ENCODE peak calls at places on chromosomes 1 and 21, in six cellular contexts. K is cardiac muscle cell, O is upper lobe of right lung, W is adrenal gland, Z is left ventricle myocardium inferior, X is Peyer's patch. B is an unnamed sample.

GRCh38 chr1:235822685-235823084 is 44.0 kb downstream of the LYST start:
- DNase-seq in O (no peak), K (no peak), W (no peak), X (no peak), Z (no peak), B (no peak)

GRCh38 chr21:32687946-32688345 is 39.9 kb downstream of the SYNJ1 start:
- DNase-seq in Z (no peak), K (no peak), O (no peak), W (no peak), X (no peak), B (no peak)

GRCh38 chr1:12255918-12256317 is 26.1 kb downstream of the VPS13D start:
- DNase-seq in Z (no peak), X (no peak), K (peak; percentile 21), O (no peak), W (no peak), B (no peak)

GRCh38 chr1:225482489-225482950 is 54.7 kb upstream of the LBR start:
- DNase-seq in O (peak; percentile 30), X (peak; percentile 14), Z (no peak), W (no peak), K (peak; percentile 72), B (no peak)

GRCh38 chr1:246726881-246727280 is 2.7 kb downstream of the SCCPDH start:
- DNase-seq in W (no peak), Z (no peak), O (no peak), K (no peak), X (no peak), B (no peak)

GRCh38 chr1:11787804-11788436 is 17.8 kb downstream of the MTHFR start:
- DNase-seq in Z (no peak), W (peak; percentile 29), K (no peak), X (no peak), O (no peak), B (peak; percentile 75)

GRCh38 chr1:200658037-200658808 is 11.5 kb downstream of the DDX59 start:
- DNase-seq in Z (no peak), K (no peak), W (no peak), O (no peak), X (no peak), B (no peak)

GRCh38 chr1:6003568-6004411 is 11.6 kb upstream of the NPHP4 start:
- DNase-seq in X (no peak), Z (peak; percentile 7), K (no peak), O (no peak), W (no peak), B (peak; percentile 19)

GRCh38 chr1:184789899-184790298 is 35.2 kb upstream of the EDEM3 start:
- DNase-seq in X (no peak), O (no peak), Z (no peak), K (no peak), W (no peak), B (no peak)

GRCh38 chr21:41479686-41480085 is 28.3 kb downstream of the TMPRSS2 start:
- DNase-seq in W (no peak), K (no peak), O (no peak), Z (no peak), X (no peak), B (no peak)

GRCh38 chr1:211965108-211965805 is 70.1 kb downstream of the INTS7 start:
- DNase-seq in W (no peak), O (no peak), X (no peak), K (no peak), Z (no peak), B (no peak)

GRCh38 chr1:242245255-242245654 is 246.4 kb upstream of the MAP1LC3C start:
- DNase-seq in X (no peak), O (no peak), Z (no peak), K (no peak), W (no peak), B (no peak)

GRCh38 chr1:62516600-62516999 is 79.8 kb downstream of the USP1 start:
- DNase-seq in W (no peak), K (no peak), Z (no peak), O (no peak), X (no peak), B (no peak)

GRCh38 chr21:15564907-15565306 is 164.9 kb upstream of the USP25 start:
- DNase-seq in Z (no peak), W (no peak), O (no peak), K (peak; percentile 15), X (no peak), B (no peak)

GRCh38 chr21:42614811-42615342 is 38.5 kb upstream of the PDE9A start:
- DNase-seq in O (peak; percentile 81), Z (no peak), W (no peak), X (no peak), K (no peak), B (peak; percentile 53)

GRCh38 chr21:42474043-42474831 is 21.8 kb downstream of the RSPH1 start:
- DNase-seq in K (peak; percentile 14), X (peak; percentile 25), O (peak; percentile 79), Z (no peak), W (no peak), B (no peak)

GRCh38 chr1:181643631-181644030 is 160.3 kb downstream of the CACNA1E start:
- DNase-seq in K (no peak), W (no peak), Z (no peak), X (no peak), O (no peak), B (no peak)

GRCh38 chr1:205313681-205314308 is 7.8 kb downstream of the NUAK2 start:
- DNase-seq in O (peak; percentile 74), W (peak; percentile 42), X (peak; percentile 67), K (peak; percentile 81), Z (peak; percentile 48), B (peak; percentile 75)

GRCh38 chr1:172941456-172941855 is 109.3 kb downstream of the TNFSF18 start:
- DNase-seq in O (no peak), X (no peak), W (no peak), Z (no peak), K (no peak), B (no peak)

GRCh38 chr1:220631238-220631842 is 58.8 kb upstream of the C1orf115 start:
- DNase-seq in X (no peak), K (peak; percentile 4), W (no peak), Z (no peak), O (no peak), B (no peak)

GRCh38 chr1:45510036-45510971 is 10.2 kb downstream of the MMACHC start:
- DNase-seq in K (no peak), W (no peak), Z (no peak), O (no peak), X (no peak), B (no peak)

GRCh38 chr1:204377800-204378608 is 18.3 kb upstream of the PLEKHA6 start:
- DNase-seq in W (no peak), O (peak; percentile 81), K (no peak), X (peak; percentile 26), Z (peak; percentile 19), B (peak; percentile 89)

GRCh38 chr1:19163261-19163660 is 46.8 kb downstream of the UBR4 start:
- DNase-seq in X (no peak), Z (no peak), O (no peak), K (peak; percentile 69), W (no peak), B (no peak)

GRCh38 chr1:8822383-8823294 is 5.2 kb upstream of the RERE start:
- DNase-seq in K (peak; percentile 90), X (no peak), O (no peak), Z (no peak), W (no peak), B (no peak)

GRCh38 chr1:5993553-5994510 is 1.6 kb upstream of the NPHP4 start:
- DNase-seq in W (no peak), X (peak; percentile 28), O (peak; percentile 63), K (no peak), Z (peak; percentile 12), B (no peak)

GRCh38 chr1:1437904-1438376 is 2.5 kb downstream of the VWA1 start:
- DNase-seq in W (no peak), X (no peak), O (peak; percentile 82), Z (no peak), K (no peak), B (peak; percentile 64)

GRCh38 chr1:1435911-1436633 is 582 bp downstream of the VWA1 start:
- DNase-seq in K (no peak), Z (no peak), O (no peak), X (no peak), W (peak; percentile 28), B (peak; percentile 73)

GRCh38 chr1:1435094-1435903 is at the start of gene VWA1:
- DNase-seq in W (peak; percentile 70), O (peak; percentile 87), K (peak; percentile 80), Z (peak; percentile 79), X (peak; percentile 45), B (peak; percentile 91)

GRCh38 chr1:1437033-1437903 is 1.8 kb downstream of the VWA1 start:
- DNase-seq in K (no peak), X (no peak), Z (no peak), W (no peak), O (no peak), B (peak; percentile 76)

DNA sequence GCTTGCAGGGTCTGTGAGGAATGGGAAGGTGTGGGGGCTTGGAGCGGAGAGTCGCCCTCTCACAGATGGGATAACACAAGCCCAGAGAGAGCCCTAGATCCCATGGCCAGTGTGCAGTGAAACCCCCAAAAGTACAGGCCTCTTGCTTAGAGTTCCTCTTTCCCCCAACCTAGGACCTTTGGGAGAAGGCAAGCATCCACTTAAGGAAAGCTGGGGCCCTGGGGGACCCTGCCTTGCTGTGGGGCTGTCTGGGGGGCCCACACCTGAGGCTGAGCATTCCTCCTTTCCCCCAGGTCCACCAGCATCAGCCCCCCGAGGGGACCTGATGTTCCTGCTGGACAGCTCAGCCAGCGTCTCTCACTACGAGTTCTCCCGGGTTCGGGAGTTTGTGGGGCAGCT is 1.1 kb downstream of the VWA1 start:
- DNase-seq in O (no peak), X (no peak), W (no peak), Z (no peak), K (no peak), B (no peak)
- H3K4me1 ChIP-seq in O (peaks cover 58% of the 10 kb centered on the region), X (peaks cover 9% of the 10 kb centered on the region), W (peaks cover 27% of the 10 kb centered on the region), Z (peaks cover 75% of the 10 kb centered on the region), K (peaks cover 41% of the 10 kb centered on the region), B (peaks cover 78% of the 10 kb centered on the region)

GRCh38 chr1:164821648-164822047 is 262.7 kb downstream of the PBX1 start:
- DNase-seq in O (no peak), K (no peak), Z (no peak), W (no peak), X (no peak), B (no peak)
- H3K4me1 ChIP-seq in O (no peaks in the 10 kb centered on the region), K (peaks cover 27% of the 10 kb centered on the region), Z (peaks cover 28% of the 10 kb centered on the region), W (peaks cover 12% of the 10 kb centered on the region), X (no peaks in the 10 kb centered on the region), B (peaks cover 5% of the 10 kb centered on the region)

GRCh38 chr1:39395357-39395831 is 96.0 kb upstream of the BMP8A start:
- DNase-seq in Z (no peak), K (peak; percentile 78), X (no peak), O (no peak), W (no peak), B (no peak)
- H3K4me1 ChIP-seq in Z (peaks cover 92% of the 10 kb centered on the region), K (peaks cover 76% of the 10 kb centered on the region), X (peaks cover 8% of the 10 kb centered on the region), O (peaks cover 90% of the 10 kb centered on the region), W (peaks cover 85% of the 10 kb centered on the region), B (peaks cover 94% of the 10 kb centered on the region)

GRCh38 chr1:55823521-55824296 is 608.5 kb upstream of the USP24 start:
- DNase-seq in K (no peak), W (no peak), X (no peak), Z (no peak), O (no peak), B (no peak)

GRCh38 chr1:55827350-55827749 is 612.2 kb upstream of the USP24 start:
- DNase-seq in O (no peak), Z (no peak), X (no peak), K (peak; percentile 95), W (no peak), B (no peak)

GRCh38 chr1:55825486-55825885 is 610.3 kb upstream of the USP24 start:
- DNase-seq in Z (no peak), O (no peak), W (no peak), X (no peak), K (no peak), B (no peak)

GRCh38 chr1:55826413-55827080 is 611.4 kb upstream of the USP24 start:
- DNase-seq in Z (no peak), W (no peak), X (no peak), K (no peak), O (no peak), B (no peak)

GRCh38 chr1:55822896-55823295 is 607.7 kb upstream of the USP24 start:
- DNase-seq in O (no peak), X (no peak), K (no peak), W (no peak), Z (no peak), B (no peak)
- H3K4me1 ChIP-seq in O (no peaks in the 10 kb centered on the region), X (no peaks in the 10 kb centered on the region), K (peaks cover 20% of the 10 kb centered on the region), W (no peaks in the 10 kb centered on the region), Z (no peaks in the 10 kb centered on the region), B (peaks cover 6% of the 10 kb centered on the region)

B was measured in left lung.